ENCODE peak calls at places on chromosomes 2 and 18, in nine cellular contexts. Q, V, G, C, K, A, Z, B and T are unnamed samples.
A peak's percentile ranks its signal among the peaks of the same experiment; 100 is the strongest.

GRCh38 chr18:8529609-8530008 is 79.6 kb upstream of the RAB12 start:
- DNase-seq in B (no peak), C (no peak), K (no peak), A (no peak), G (no peak), V (no peak), Z (no peak), Q (no peak), T (no peak)

GRCh38 chr18:55320399-55321255 is 267.4 kb downstream of the TCF4 start:
- DNase-seq in G (no peak), Z (no peak), Q (no peak), K (no peak), V (no peak), C (no peak), B (no peak), A (peak; percentile 53), T (no peak)

GRCh38 chr2:224221455-224221913 is 180.4 kb downstream of the FAM124B start:
- DNase-seq in A (peak; percentile 93), Z (no peak), Q (no peak), C (peak; percentile 94), G (peak; percentile 93), B (peak; percentile 70), V (peak; percentile 98), K (peak; percentile 28), T (no peak)

GRCh38 chr2:72937356-72937669 is 20.0 kb downstream of the EMX1 start:
- DNase-seq in C (no peak), Z (peak; percentile 43), Q (no peak), K (no peak), G (no peak), V (peak; percentile 67), B (no peak), A (no peak), T (no peak)

GRCh38 chr2:86392873-86393272 is 48.3 kb upstream of the KDM3A start:
- DNase-seq in V (no peak), Z (no peak), Q (no peak), C (no peak), G (no peak), A (no peak), K (no peak), B (no peak), T (no peak)

GRCh38 chr2:23418490-23418911 is 33.5 kb downstream of the KLHL29 start:
- DNase-seq in G (peak; percentile 63), A (peak; percentile 32), K (no peak), V (peak; percentile 83), Z (no peak), B (no peak), C (peak; percentile 44), Q (no peak), T (no peak)

GRCh38 chr18:62325806-62326645 is 916 bp downstream of the TNFRSF11A start:
- DNase-seq in Q (no peak), C (peak; percentile 17), K (no peak), G (peak; percentile 16), V (peak; percentile 63), B (peak; percentile 59), Z (no peak), A (no peak), T (peak; percentile 10)

GRCh38 chr2:9763356-9764152 is 79.7 kb upstream of the TAF1B start:
- DNase-seq in K (no peak), V (peak; percentile 56), B (no peak), C (no peak), A (no peak), Z (no peak), G (no peak), Q (no peak), T (no peak)

GRCh38 chr2:24404582-24404981 is 44.2 kb upstream of the ITSN2 start:
- DNase-seq in G (peak; percentile 27), K (no peak), Q (peak; percentile 72), Z (no peak), V (peak; percentile 59), B (no peak), A (peak; percentile 42), C (peak; percentile 62), T (no peak)

GRCh38 chr18:69787825-69788547 is 159.7 kb downstream of the CD226 start:
- DNase-seq in G (peak; percentile 72), C (peak; percentile 86), Q (no peak), K (no peak), Z (no peak), A (peak; percentile 66), V (peak; percentile 73), B (peak; percentile 4), T (no peak)

GRCh38 chr2:164967781-164968228 is 12.5 kb upstream of the SLC38A11 start:
- DNase-seq in Z (no peak), K (no peak), Q (no peak), G (peak; percentile 69), A (peak; percentile 97), V (peak; percentile 99), C (peak; percentile 96), B (peak; percentile 64), T (no peak)

GRCh38 chr2:52423111-52423510 is 1344.5 kb upstream of the CHAC2 start:
- DNase-seq in Q (no peak), B (no peak), G (peak; percentile 7), A (no peak), Z (no peak), V (no peak), C (no peak), K (no peak), T (no peak)

GRCh38 chr18:9884532-9885140 is 1.1 kb upstream of the TXNDC2 start:
- DNase-seq in G (no peak), Q (no peak), B (no peak), K (no peak), A (no peak), V (no peak), C (no peak), Z (no peak), T (no peak)

GRCh38 chr2:36318547-36318946 is 37.0 kb upstream of the CRIM1 start:
- DNase-seq in Z (no peak), B (no peak), C (no peak), A (no peak), K (no peak), V (no peak), G (peak; percentile 17), Q (no peak), T (no peak)

GRCh38 chr2:36326286-36326685 is 29.3 kb upstream of the CRIM1 start:
- DNase-seq in G (no peak), V (no peak), Z (no peak), K (no peak), C (no peak), B (no peak), A (no peak), Q (no peak), T (no peak)

GRCh38 chr2:36322108-36322507 is 33.5 kb upstream of the CRIM1 start:
- DNase-seq in Q (no peak), V (peak; percentile 69), A (peak; percentile 65), B (peak; percentile 67), K (no peak), Z (no peak), G (peak; percentile 78), C (peak; percentile 42), T (no peak)
- TF ChIP-seq CTCF in Q (no peak), V (peak; percentile 66), A (peak; percentile 66), B (peak; percentile 72), K (no peak), Z (peak; percentile 51), G (peak; percentile 83), C (peak; percentile 53), T (peak; percentile 24)

DNA sequence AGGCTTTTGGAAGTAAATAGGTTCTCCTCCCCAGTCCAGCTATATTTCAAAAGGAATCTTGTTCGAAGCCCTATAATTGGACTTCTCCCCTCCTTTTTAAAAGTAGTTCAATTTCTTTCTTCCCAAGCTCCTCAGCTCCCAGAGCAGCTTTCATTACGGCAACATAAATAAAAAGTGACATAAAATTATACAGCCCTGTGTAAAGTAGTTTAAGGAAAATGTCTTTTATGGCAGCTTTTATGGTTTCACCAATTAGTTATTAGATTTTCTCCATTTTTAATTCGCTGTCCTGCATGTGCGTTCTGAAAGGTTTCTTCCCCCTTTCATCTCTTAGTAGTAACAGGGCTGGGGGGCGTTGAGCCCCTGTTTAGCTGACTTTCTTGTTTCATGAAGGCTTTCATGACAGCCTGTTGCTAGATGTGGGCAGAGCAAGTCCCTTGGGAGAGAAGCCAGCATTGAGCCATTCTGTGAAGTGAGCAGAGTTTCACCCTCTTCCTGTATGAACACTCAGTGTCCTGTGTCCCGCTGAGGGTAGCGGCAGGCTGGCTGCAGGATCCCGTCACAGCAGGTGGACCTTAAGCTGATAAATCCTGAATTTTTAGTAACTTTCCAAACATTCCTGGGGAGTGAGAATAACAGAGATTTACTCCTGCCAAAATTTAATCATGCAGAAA is 229.7 kb upstream of the SPRED2 start:
- DNase-seq in V (no peak), A (no peak), Z (no peak), B (no peak), G (no peak), K (no peak), Q (peak; percentile 70), C (no peak), T (no peak)
- H3K4me3 ChIP-seq in V (no peak overlapping the region), A (peak overlapping the region; percentile 6), Z (no peak overlapping the region), B (no peak overlapping the region), G (no peak overlapping the region), K (no peak overlapping the region), Q (peak overlapping the region; percentile 3), C (no peak overlapping the region), T (no peak overlapping the region)

DNA sequence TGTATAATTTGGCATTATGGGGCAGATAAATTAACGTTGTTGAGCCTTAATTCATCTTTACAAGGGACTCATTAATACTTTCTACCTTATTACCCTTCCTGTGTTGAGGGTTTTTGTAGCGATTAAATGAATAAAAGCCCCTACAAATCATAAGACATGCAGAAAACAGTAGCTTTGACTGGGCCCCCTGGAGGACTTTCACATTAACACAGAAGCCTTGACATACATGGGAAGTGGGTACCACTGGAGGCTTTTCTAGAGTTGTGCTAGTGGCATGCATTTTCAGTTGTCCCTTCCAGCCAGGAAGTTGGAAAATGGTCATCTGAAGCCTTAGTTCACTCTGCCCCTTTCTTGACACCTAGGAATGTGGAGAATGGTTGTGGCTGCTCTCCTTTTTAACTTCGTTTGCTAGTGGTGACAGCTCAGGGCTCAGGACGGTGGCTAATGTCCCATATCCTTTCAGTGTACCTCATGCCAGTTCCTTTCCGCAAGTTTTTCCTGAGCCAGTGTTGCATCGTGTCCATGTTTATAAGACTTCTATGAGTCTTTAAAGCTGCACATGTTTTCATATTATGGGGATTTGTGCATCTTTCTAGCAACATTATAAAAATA is 30.3 kb downstream of the MTA3 start:
- DNase-seq in A (no peak), K (no peak), G (no peak), Z (no peak), V (no peak), B (peak; percentile 44), C (no peak), Q (no peak), T (no peak)
- TF ChIP-seq CTCF in A (no peak), K (no peak), G (peak; percentile 0), Z (no peak), V (no peak), B (peak; percentile 34), C (no peak), Q (no peak), T (peak; percentile 14)

DNA sequence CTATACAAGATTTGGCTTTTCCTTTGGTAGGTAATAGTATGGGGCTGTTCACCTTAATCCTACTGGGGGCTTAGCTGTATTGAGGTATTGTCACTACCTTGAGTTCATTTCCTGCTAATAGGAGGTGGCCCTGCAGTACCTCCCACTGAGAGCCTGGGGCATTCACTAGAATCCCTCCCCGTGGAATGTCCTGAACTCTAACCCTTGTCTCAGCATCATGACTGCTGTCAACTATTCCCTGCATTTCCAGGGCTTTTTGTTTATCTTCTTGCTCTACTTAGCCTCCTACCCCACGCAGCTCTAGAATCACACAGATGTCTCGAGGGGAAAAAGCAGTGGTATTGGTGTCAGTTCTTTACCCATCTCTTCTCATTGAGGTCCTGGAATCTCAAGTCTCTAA is 542.3 kb downstream of the METTL4 start:
- DNase-seq in B (peak; percentile 6), K (no peak), C (no peak), Q (no peak), Z (no peak), V (no peak), G (no peak), A (no peak), T (no peak)
- H3K4me3 ChIP-seq in B (no peak overlapping the region), K (no peak overlapping the region), C (no peak overlapping the region), Q (no peak overlapping the region), Z (no peak overlapping the region), V (no peak overlapping the region), G (no peak overlapping the region), A (no peak overlapping the region), T (no peak overlapping the region)

GRCh38 chr2:19426941-19427340 is 68.5 kb upstream of the OSR1 start:
- DNase-seq in A (no peak), Q (no peak), C (no peak), K (no peak), B (no peak), V (no peak), G (peak; percentile 51), Z (no peak), T (no peak)
- TF ChIP-seq CTCF in A (no peak), Q (no peak), C (no peak), K (no peak), B (no peak), V (no peak), G (no peak), Z (no peak), T (no peak)